ENCODE peak calls at places on chromosomes 1 and 21, in seven cellular contexts. One of them, this sample, is unnamed.

GRCh38 chr1:22876359-22877111 is 96.1 kb downstream of the LACTBL1 start:
- DNase-seq in GM12878: no peak
- DNase-seq in K562: peak; percentile 27
- DNase-seq in SK-N-SH: no peak
- DNase-seq in H1: no peak
- DNase-seq in HCT116: no peak
- DNase-seq in HepG2: no peak
- DNase-seq in this sample: no peak

GRCh38 chr1:24157921-24158481 is 15.1 kb upstream of the IL22RA1 start:
- DNase-seq in GM12878: no peak
- DNase-seq in K562: no peak
- DNase-seq in SK-N-SH: peak; percentile 48
- DNase-seq in H1: no peak
- DNase-seq in HCT116: no peak
- DNase-seq in HepG2: no peak
- DNase-seq in this sample: peak; percentile 9

GRCh38 chr1:205028954-205029353 is 14.1 kb upstream of the CNTN2 start:
- DNase-seq in GM12878: no peak
- DNase-seq in K562: no peak
- DNase-seq in SK-N-SH: no peak
- DNase-seq in H1: no peak
- DNase-seq in HCT116: no peak
- DNase-seq in HepG2: no peak
- DNase-seq in this sample: no peak

GRCh38 chr1:200363200-200363933 is 46.5 kb downstream of the ZNF281 start:
- DNase-seq in GM12878: no peak
- DNase-seq in K562: no peak
- DNase-seq in SK-N-SH: no peak
- DNase-seq in H1: no peak
- DNase-seq in HCT116: no peak
- DNase-seq in HepG2: no peak
- DNase-seq in this sample: peak; percentile 41

GRCh38 chr21:43812139-43812821 is 22.9 kb downstream of the RRP1 start:
- DNase-seq in GM12878: no peak
- DNase-seq in K562: no peak
- DNase-seq in SK-N-SH: no peak
- DNase-seq in H1: no peak
- DNase-seq in HCT116: no peak
- DNase-seq in HepG2: peak; percentile 21
- DNase-seq in this sample: peak; percentile 35

GRCh38 chr21:35254006-35254751 is 205.1 kb upstream of the RUNX1 start:
- DNase-seq in GM12878: no peak
- DNase-seq in K562: no peak
- DNase-seq in SK-N-SH: no peak
- DNase-seq in H1: no peak
- DNase-seq in HCT116: no peak
- DNase-seq in HepG2: no peak
- DNase-seq in this sample: peak; percentile 38

GRCh38 chr1:186943891-186944686 is 115.3 kb downstream of the PLA2G4A start:
- DNase-seq in GM12878: no peak
- DNase-seq in K562: no peak
- DNase-seq in SK-N-SH: no peak
- DNase-seq in H1: no peak
- DNase-seq in HCT116: no peak
- DNase-seq in HepG2: no peak
- DNase-seq in this sample: no peak

GRCh38 chr1:234589854-234590620 is 19.9 kb downstream of the IRF2BP2 start:
- DNase-seq in GM12878: no peak
- DNase-seq in K562: peak; percentile 38
- DNase-seq in SK-N-SH: peak; percentile 39
- DNase-seq in H1: no peak
- DNase-seq in HCT116: no peak
- DNase-seq in HepG2: no peak
- DNase-seq in this sample: peak; percentile 63

GRCh38 chr1:68231627-68232303 is 558 bp downstream of the WLS start:
- DNase-seq in GM12878: no peak
- DNase-seq in K562: no peak
- DNase-seq in SK-N-SH: peak; percentile 73
- DNase-seq in H1: no peak
- DNase-seq in HCT116: no peak
- DNase-seq in HepG2: no peak
- DNase-seq in this sample: no peak

GRCh38 chr1:87999852-88000251 is 671.2 kb downstream of the LMO4 start:
- DNase-seq in GM12878: no peak
- DNase-seq in K562: no peak
- DNase-seq in SK-N-SH: no peak
- DNase-seq in H1: no peak
- DNase-seq in HCT116: no peak
- DNase-seq in HepG2: no peak
- DNase-seq in this sample: no peak

GRCh38 chr1:150765229-150765976 is at the start of gene CTSS:
- DNase-seq in GM12878: peak; percentile 88
- DNase-seq in K562: no peak
- DNase-seq in SK-N-SH: no peak
- DNase-seq in H1: no peak
- DNase-seq in HCT116: no peak
- DNase-seq in HepG2: no peak
- DNase-seq in this sample: no peak

GRCh38 chr1:56577859-56578663 is 1.3 kb downstream of the PLPP3 start:
- DNase-seq in GM12878: no peak
- DNase-seq in K562: no peak
- DNase-seq in SK-N-SH: peak; percentile 74
- DNase-seq in H1: no peak
- DNase-seq in HCT116: no peak
- DNase-seq in HepG2: peak; percentile 34
- DNase-seq in this sample: peak; percentile 79

GRCh38 chr1:42450081-42450480 is 5.7 kb downstream of the ZMYND12 start:
- DNase-seq in GM12878: no peak
- DNase-seq in K562: no peak
- DNase-seq in SK-N-SH: no peak
- DNase-seq in H1: no peak
- DNase-seq in HCT116: no peak
- DNase-seq in HepG2: no peak
- DNase-seq in this sample: no peak

GRCh38 chr1:39117985-39118384 is 86.5 kb upstream of the MACF1 start:
- DNase-seq in GM12878: no peak
- DNase-seq in K562: no peak
- DNase-seq in SK-N-SH: no peak
- DNase-seq in H1: no peak
- DNase-seq in HCT116: no peak
- DNase-seq in HepG2: no peak
- DNase-seq in this sample: no peak

GRCh38 chr1:59577774-59578173 is 237.0 kb upstream of the HOOK1 start:
- DNase-seq in GM12878: no peak
- DNase-seq in K562: no peak
- DNase-seq in SK-N-SH: no peak
- DNase-seq in H1: no peak
- DNase-seq in HCT116: no peak
- DNase-seq in HepG2: no peak
- DNase-seq in this sample: no peak

GRCh38 chr21:39136711-39137110 is 46.5 kb downstream of the PSMG1 start:
- DNase-seq in GM12878: no peak
- DNase-seq in K562: no peak
- DNase-seq in SK-N-SH: no peak
- DNase-seq in H1: no peak
- DNase-seq in HCT116: no peak
- DNase-seq in HepG2: no peak
- DNase-seq in this sample: no peak

GRCh38 chr1:24683713-24684162 is 40.6 kb downstream of the SRRM1 start:
- DNase-seq in GM12878: no peak
- DNase-seq in K562: peak; percentile 24
- DNase-seq in SK-N-SH: no peak
- DNase-seq in H1: no peak
- DNase-seq in HCT116: peak; percentile 95
- DNase-seq in HepG2: peak; percentile 59
- DNase-seq in this sample: no peak

GRCh38 chr1:46679789-46680573 is 8.3 kb downstream of the TEX38 start:
- DNase-seq in GM12878: no peak
- DNase-seq in K562: no peak
- DNase-seq in SK-N-SH: no peak
- DNase-seq in H1: no peak
- DNase-seq in HCT116: no peak
- DNase-seq in HepG2: no peak
- DNase-seq in this sample: no peak

GRCh38 chr1:207069059-207069458 is 16.0 kb downstream of the PFKFB2 start:
- DNase-seq in GM12878: no peak
- DNase-seq in K562: no peak
- DNase-seq in SK-N-SH: no peak
- DNase-seq in H1: no peak
- DNase-seq in HCT116: no peak
- DNase-seq in HepG2: no peak
- DNase-seq in this sample: no peak

GRCh38 chr1:156220226-156220625 is 7.4 kb downstream of the PMF1 start:
- DNase-seq in GM12878: no peak
- DNase-seq in K562: no peak
- DNase-seq in SK-N-SH: no peak
- DNase-seq in H1: no peak
- DNase-seq in HCT116: no peak
- DNase-seq in HepG2: no peak
- DNase-seq in this sample: no peak

GRCh38 chr1:19802269-19802668 is 2.6 kb upstream of the TMCO4 start:
- DNase-seq in GM12878: no peak
- DNase-seq in K562: no peak
- DNase-seq in SK-N-SH: no peak
- DNase-seq in H1: no peak
- DNase-seq in HCT116: no peak
- DNase-seq in HepG2: no peak
- DNase-seq in this sample: no peak

GRCh38 chr1:6100801-6101783 is 55.4 kb downstream of the KCNAB2 start:
- DNase-seq in GM12878: no peak
- DNase-seq in K562: no peak
- DNase-seq in SK-N-SH: no peak
- DNase-seq in H1: no peak
- DNase-seq in HCT116: no peak
- DNase-seq in HepG2: no peak
- DNase-seq in this sample: no peak

GRCh38 chr21:45241357-45241756 is 46.3 kb downstream of the POFUT2 start:
- DNase-seq in GM12878: no peak
- DNase-seq in K562: no peak
- DNase-seq in SK-N-SH: no peak
- DNase-seq in H1: no peak
- DNase-seq in HCT116: no peak
- DNase-seq in HepG2: no peak
- DNase-seq in this sample: no peak

GRCh38 chr1:210292276-210292851 is 36.3 kb upstream of the HHAT start:
- DNase-seq in GM12878: no peak
- DNase-seq in K562: peak; percentile 31
- DNase-seq in SK-N-SH: peak; percentile 80
- DNase-seq in H1: no peak
- DNase-seq in HCT116: peak; percentile 26
- DNase-seq in HepG2: no peak
- DNase-seq in this sample: peak; percentile 88

DNA sequence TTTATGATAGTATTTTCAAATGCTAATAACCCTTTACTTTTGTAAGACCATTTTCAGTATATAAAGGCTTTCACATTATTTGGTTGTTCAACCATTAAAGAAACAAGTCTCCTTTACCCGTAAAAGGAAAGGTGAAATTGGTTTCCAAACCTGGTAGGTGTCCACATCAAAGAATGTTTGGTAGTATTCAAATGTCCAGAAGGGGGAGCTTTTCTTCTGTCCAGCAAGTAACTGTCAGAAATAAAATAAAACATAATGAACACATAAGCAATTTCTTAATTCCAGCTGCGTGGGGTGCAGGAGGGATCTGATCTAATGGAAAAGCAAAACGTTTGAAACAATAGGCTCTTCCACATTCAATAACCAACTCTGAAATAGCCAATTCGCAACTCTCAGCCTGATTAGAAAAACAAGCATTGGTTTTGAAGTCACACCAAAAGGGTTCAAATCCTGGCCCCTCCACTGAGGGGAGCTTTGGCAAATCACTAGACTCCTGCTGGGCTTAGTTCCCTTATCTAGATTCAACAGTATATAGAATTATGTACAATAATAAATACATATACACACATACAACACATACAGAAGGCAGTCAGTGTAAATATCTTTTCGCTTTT is 11.0 kb downstream of the YIPF1 start:
- DNase-seq in GM12878: no peak
- DNase-seq in K562: peak; percentile 38
- DNase-seq in SK-N-SH: peak; percentile 39
- DNase-seq in H1: no peak
- DNase-seq in HCT116: peak; percentile 49
- DNase-seq in HepG2: peak; percentile 57
- DNase-seq in this sample: peak; percentile 65
- TF ChIP-seq JUND in GM12878: no peak
- TF ChIP-seq JUND in K562: no peak
- TF ChIP-seq JUND in SK-N-SH: no peak
- TF ChIP-seq JUND in H1: no peak
- TF ChIP-seq JUND in HCT116: no peak
- TF ChIP-seq JUND in HepG2: no peak
- TF ChIP-seq JUND in this sample: no peak

DNA sequence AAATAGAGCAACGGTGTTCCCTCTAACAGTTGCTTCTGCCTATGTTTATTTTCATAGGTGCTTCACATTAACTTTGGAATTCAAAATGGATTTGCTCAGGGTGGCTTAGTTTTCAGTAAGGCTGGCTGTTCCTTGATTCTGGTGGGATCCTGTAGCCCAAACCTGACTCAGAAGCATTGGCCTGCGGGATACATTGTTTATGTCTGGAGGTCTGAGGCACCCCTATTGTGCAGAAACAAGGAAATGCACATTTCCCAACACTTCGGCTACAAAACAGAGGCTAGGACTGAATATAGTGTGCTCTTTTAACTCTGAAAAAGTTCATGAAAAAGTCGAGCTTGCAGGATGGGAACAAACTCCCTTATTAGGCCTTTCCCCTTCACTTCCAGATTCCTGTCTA is 133.8 kb upstream of the F3 start:
- DNase-seq in GM12878: no peak
- DNase-seq in K562: no peak
- DNase-seq in SK-N-SH: no peak
- DNase-seq in H1: no peak
- DNase-seq in HCT116: no peak
- DNase-seq in HepG2: no peak
- DNase-seq in this sample: no peak
- TF ChIP-seq JUND in GM12878: no peak
- TF ChIP-seq JUND in K562: no peak
- TF ChIP-seq JUND in SK-N-SH: no peak
- TF ChIP-seq JUND in H1: no peak
- TF ChIP-seq JUND in HCT116: no peak
- TF ChIP-seq JUND in HepG2: no peak
- TF ChIP-seq JUND in this sample: no peak

GRCh38 chr1:48761986-48762385 is 14.7 kb downstream of the BEND5 start:
- DNase-seq in GM12878: no peak
- DNase-seq in K562: no peak
- DNase-seq in SK-N-SH: no peak
- DNase-seq in H1: no peak
- DNase-seq in HCT116: no peak
- DNase-seq in HepG2: no peak
- DNase-seq in this sample: no peak
- TF ChIP-seq JUND in GM12878: no peak
- TF ChIP-seq JUND in K562: no peak
- TF ChIP-seq JUND in SK-N-SH: no peak
- TF ChIP-seq JUND in H1: no peak
- TF ChIP-seq JUND in HCT116: no peak
- TF ChIP-seq JUND in HepG2: no peak
- TF ChIP-seq JUND in this sample: no peak

DNA sequence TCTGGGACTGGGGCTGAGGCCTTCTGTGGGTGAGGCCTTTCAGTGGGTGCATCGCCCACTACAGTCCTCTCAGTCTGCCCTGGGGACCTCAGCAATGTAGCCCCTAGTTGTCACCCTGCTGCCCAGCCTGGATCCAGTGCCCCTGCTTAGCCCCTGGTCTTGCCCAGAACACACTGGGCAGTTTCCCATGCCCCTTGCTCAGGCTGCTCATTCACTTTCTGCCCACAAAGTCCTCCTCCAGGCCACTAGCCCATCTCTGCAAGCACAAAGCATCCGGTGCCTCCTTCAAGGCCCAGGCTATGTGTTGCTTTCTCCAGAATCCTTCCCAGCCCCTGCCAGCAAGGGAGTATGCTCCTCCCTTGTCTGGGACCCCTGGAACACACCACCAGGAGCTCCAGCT is 5.4 kb upstream of the ADORA1 start:
- DNase-seq in GM12878: no peak
- DNase-seq in K562: no peak
- DNase-seq in SK-N-SH: no peak
- DNase-seq in H1: no peak
- DNase-seq in HCT116: no peak
- DNase-seq in HepG2: no peak
- DNase-seq in this sample: no peak
- TF ChIP-seq JUND in GM12878: no peak
- TF ChIP-seq JUND in K562: no peak
- TF ChIP-seq JUND in SK-N-SH: no peak
- TF ChIP-seq JUND in H1: no peak
- TF ChIP-seq JUND in HCT116: no peak
- TF ChIP-seq JUND in HepG2: no peak
- TF ChIP-seq JUND in this sample: no peak

This sample was measured in T47D.